ENCODE peak calls at places on chromosome 19, in four cellular contexts. One of them, this sample, is unnamed. For H3K4me1, the result is how much of the 10 kb centered on the place peaks cover.

GRCh38 chr19:15923702-15924101 is 10.6 kb downstream of the CYP4F11 start:
- DNase-seq in pancreas: no peak
- DNase-seq in GM23338: no peak
- DNase-seq in left ventricle myocardium inferior: no peak
- DNase-seq in this sample: no peak

GRCh38 chr19:41933693-41934426 is 5.6 kb upstream of the ERFL start:
- DNase-seq in pancreas: no peak
- DNase-seq in GM23338: no peak
- DNase-seq in left ventricle myocardium inferior: no peak
- DNase-seq in this sample: no peak

GRCh38 chr19:44891016-44891882 is at the start of gene TOMM40:
- DNase-seq in pancreas: peak
- DNase-seq in GM23338: peak
- DNase-seq in left ventricle myocardium inferior: peak
- DNase-seq in this sample: no peak

GRCh38 chr19:37078717-37079032 is 442 bp downstream of the ZNF420 start:
- DNase-seq in pancreas: no peak
- DNase-seq in GM23338: no peak
- DNase-seq in left ventricle myocardium inferior: no peak
- DNase-seq in this sample: no peak

GRCh38 chr19:16370671-16371391 is 46.2 kb downstream of the KLF2 start:
- DNase-seq in pancreas: no peak
- DNase-seq in GM23338: no peak
- DNase-seq in left ventricle myocardium inferior: peak
- DNase-seq in this sample: peak

GRCh38 chr19:4847190-4847973 is 15.9 kb upstream of the TICAM1 start:
- DNase-seq in pancreas: no peak
- DNase-seq in GM23338: no peak
- DNase-seq in left ventricle myocardium inferior: no peak
- DNase-seq in this sample: no peak

GRCh38 chr19:40530091-40530901 is 46.4 kb upstream of the SHKBP1 start:
- DNase-seq in pancreas: peak
- DNase-seq in GM23338: peak
- DNase-seq in left ventricle myocardium inferior: no peak
- DNase-seq in this sample: no peak

GRCh38 chr19:29320076-29320475 is 107.1 kb upstream of the UQCRFS1 start:
- DNase-seq in pancreas: no peak
- DNase-seq in GM23338: no peak
- DNase-seq in left ventricle myocardium inferior: no peak
- DNase-seq in this sample: no peak

GRCh38 chr19:43704002-43704705 is 11.7 kb upstream of the IRGC start:
- DNase-seq in pancreas: no peak
- DNase-seq in GM23338: no peak
- DNase-seq in left ventricle myocardium inferior: no peak
- DNase-seq in this sample: no peak

GRCh38 chr19:17220207-17220758 is 5.1 kb downstream of the USE1 start:
- DNase-seq in pancreas: no peak
- DNase-seq in GM23338: no peak
- DNase-seq in left ventricle myocardium inferior: no peak
- DNase-seq in this sample: no peak

GRCh38 chr19:1259206-1259872 is 9.8 kb upstream of the CIRBP start:
- DNase-seq in pancreas: no peak
- DNase-seq in GM23338: peak
- DNase-seq in left ventricle myocardium inferior: peak
- DNase-seq in this sample: peak

GRCh38 chr19:51023946-51024345 is 2.5 kb downstream of the KLK11 start:
- DNase-seq in pancreas: peak
- DNase-seq in GM23338: no peak
- DNase-seq in left ventricle myocardium inferior: no peak
- DNase-seq in this sample: no peak

GRCh38 chr19:43609872-43610271 is 2.0 kb upstream of the SRRM5 start:
- DNase-seq in pancreas: peak
- DNase-seq in GM23338: no peak
- DNase-seq in left ventricle myocardium inferior: no peak
- DNase-seq in this sample: no peak

GRCh38 chr19:54168174-54168917 is 4.6 kb downstream of the TMC4 start:
- DNase-seq in pancreas: peak
- DNase-seq in GM23338: peak
- DNase-seq in left ventricle myocardium inferior: peak
- DNase-seq in this sample: peak

GRCh38 chr19:3380829-3381228 is 14.4 kb downstream of the NFIC start:
- DNase-seq in pancreas: no peak
- DNase-seq in GM23338: no peak
- DNase-seq in left ventricle myocardium inferior: no peak
- DNase-seq in this sample: no peak
- H3K27ac ChIP-seq in pancreas: no peak
- H3K27ac ChIP-seq in GM23338: no peak
- H3K27ac ChIP-seq in left ventricle myocardium inferior: peak
- H3K27ac ChIP-seq in this sample: no peak

GRCh38 chr19:38290631-38291147 is 13.4 kb upstream of the C19orf33 start:
- DNase-seq in pancreas: peak
- DNase-seq in GM23338: no peak
- DNase-seq in left ventricle myocardium inferior: no peak
- DNase-seq in this sample: peak

GRCh38 chr19:38287604-38288003 is 16.4 kb upstream of the C19orf33 start:
- DNase-seq in pancreas: no peak
- DNase-seq in GM23338: no peak
- DNase-seq in left ventricle myocardium inferior: no peak
- DNase-seq in this sample: no peak

GRCh38 chr19:38288127-38288855 is 15.8 kb upstream of the C19orf33 start:
- DNase-seq in pancreas: no peak
- DNase-seq in GM23338: no peak
- DNase-seq in left ventricle myocardium inferior: no peak
- DNase-seq in this sample: no peak

GRCh38 chr19:38291855-38292254 is 12.2 kb upstream of the C19orf33 start:
- DNase-seq in pancreas: no peak
- DNase-seq in GM23338: no peak
- DNase-seq in left ventricle myocardium inferior: no peak
- DNase-seq in this sample: no peak

DNA sequence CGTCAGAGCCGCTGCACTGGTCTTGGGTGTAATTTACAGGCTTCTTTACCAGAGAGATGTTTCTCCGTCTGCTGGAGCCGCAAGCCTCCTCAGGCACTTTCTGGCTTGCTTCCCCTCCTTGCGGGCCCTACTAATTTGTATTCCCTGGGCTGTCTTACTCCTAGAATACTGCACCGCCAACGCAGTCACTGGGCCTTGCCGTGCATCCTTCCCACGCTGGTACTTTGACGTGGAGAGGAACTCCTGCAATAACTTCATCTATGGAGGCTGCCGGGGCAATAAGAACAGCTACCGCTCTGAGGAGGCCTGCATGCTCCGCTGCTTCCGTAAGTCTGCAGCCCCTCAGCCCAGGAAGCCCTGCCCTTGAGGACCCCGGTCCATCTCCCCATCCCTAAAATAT is 14.1 kb upstream of the C19orf33 start:
- DNase-seq in pancreas: no peak
- DNase-seq in GM23338: no peak
- DNase-seq in left ventricle myocardium inferior: no peak
- DNase-seq in this sample: no peak
- H3K4me1 ChIP-seq in pancreas: under half
- H3K4me1 ChIP-seq in GM23338: under half
- H3K4me1 ChIP-seq in left ventricle myocardium inferior: under half
- H3K4me1 ChIP-seq in this sample: under half

GRCh38 chr19:55258828-55259539 is at the start of gene PPP6R1:
- DNase-seq in pancreas: peak
- DNase-seq in GM23338: peak
- DNase-seq in left ventricle myocardium inferior: peak
- DNase-seq in this sample: peak
- TF ChIP-seq CTCF in pancreas: no peak
- TF ChIP-seq CTCF in GM23338: no peak
- TF ChIP-seq CTCF in left ventricle myocardium inferior: no peak
- TF ChIP-seq CTCF in this sample: no peak

GRCh38 chr19:48631254-48631653 is 5.9 kb downstream of the DBP start:
- DNase-seq in pancreas: no peak
- DNase-seq in GM23338: no peak
- DNase-seq in left ventricle myocardium inferior: no peak
- DNase-seq in this sample: no peak
- H3K27ac ChIP-seq in pancreas: no peak
- H3K27ac ChIP-seq in GM23338: peak
- H3K27ac ChIP-seq in left ventricle myocardium inferior: peak
- H3K27ac ChIP-seq in this sample: peak

GRCh38 chr19:33394006-33394722 is 20.7 kb downstream of the CEBPG start:
- DNase-seq in pancreas: peak
- DNase-seq in GM23338: no peak
- DNase-seq in left ventricle myocardium inferior: peak
- DNase-seq in this sample: peak

GRCh38 chr19:33394723-33395560 is 21.4 kb downstream of the CEBPG start:
- DNase-seq in pancreas: peak
- DNase-seq in GM23338: no peak
- DNase-seq in left ventricle myocardium inferior: peak
- DNase-seq in this sample: no peak

GRCh38 chr19:33392341-33393285 is 19.1 kb downstream of the CEBPG start:
- DNase-seq in pancreas: peak
- DNase-seq in GM23338: no peak
- DNase-seq in left ventricle myocardium inferior: peak
- DNase-seq in this sample: peak

GRCh38 chr19:33391631-33392249 is 18.2 kb downstream of the CEBPG start:
- DNase-seq in pancreas: peak
- DNase-seq in GM23338: no peak
- DNase-seq in left ventricle myocardium inferior: no peak
- DNase-seq in this sample: no peak

DNA sequence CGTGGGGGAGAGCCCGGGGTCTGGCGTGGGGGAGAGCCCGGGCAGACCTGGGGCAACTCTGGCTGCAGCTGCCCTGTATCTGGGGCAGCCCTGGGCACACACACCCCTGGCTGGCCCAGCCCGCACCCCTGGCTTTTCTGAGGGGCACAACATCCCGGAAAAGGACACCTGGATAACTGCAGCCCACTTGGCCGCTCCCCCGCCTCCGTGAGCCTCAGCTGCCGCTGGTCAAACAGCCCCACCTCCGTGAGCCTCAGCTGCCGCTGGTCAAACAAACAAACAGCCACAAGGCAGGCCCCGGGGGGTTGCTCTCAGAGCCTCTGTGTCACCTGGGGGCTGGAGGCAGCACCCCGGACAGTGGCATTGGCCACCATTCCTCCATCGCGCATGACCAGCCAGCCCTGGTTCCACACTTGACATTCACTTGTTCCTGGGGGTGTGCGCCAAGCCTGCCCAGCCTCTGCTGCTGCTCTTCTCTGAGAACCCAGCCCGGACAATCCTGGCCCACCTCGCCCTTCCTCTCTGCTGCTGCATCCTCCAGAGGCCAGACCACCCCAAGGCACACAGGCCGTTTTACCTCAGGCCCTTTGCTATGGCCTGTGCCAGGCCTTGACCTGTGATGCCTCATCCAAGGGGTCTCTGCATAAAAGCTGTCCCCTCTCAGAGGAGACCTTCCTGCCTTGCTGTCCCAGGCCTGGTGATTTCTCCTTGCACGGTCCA is 19.9 kb downstream of the CEBPG start:
- DNase-seq in pancreas: peak
- DNase-seq in GM23338: no peak
- DNase-seq in left ventricle myocardium inferior: peak
- DNase-seq in this sample: no peak
- H3K4me1 ChIP-seq in pancreas: under half
- H3K4me1 ChIP-seq in GM23338: under half
- H3K4me1 ChIP-seq in left ventricle myocardium inferior: half or more
- H3K4me1 ChIP-seq in this sample: half or more

GRCh38 chr19:7494416-7495098 is 5.7 kb upstream of the PEX11G start:
- DNase-seq in pancreas: peak
- DNase-seq in GM23338: no peak
- DNase-seq in left ventricle myocardium inferior: peak
- DNase-seq in this sample: no peak
- TF ChIP-seq CTCF in pancreas: no peak
- TF ChIP-seq CTCF in GM23338: no peak
- TF ChIP-seq CTCF in left ventricle myocardium inferior: peak
- TF ChIP-seq CTCF in this sample: peak

GRCh38 chr19:13102666-13103584 is at the start of gene LYL1:
- DNase-seq in pancreas: peak
- DNase-seq in GM23338: peak
- DNase-seq in left ventricle myocardium inferior: peak
- DNase-seq in this sample: peak

GRCh38 chr19:13103585-13103923 is 896 bp upstream of the LYL1 start:
- DNase-seq in pancreas: no peak
- DNase-seq in GM23338: no peak
- DNase-seq in left ventricle myocardium inferior: no peak
- DNase-seq in this sample: no peak

GRCh38 chr19:13102416-13102665 is 317 bp downstream of the LYL1 start:
- DNase-seq in pancreas: no peak
- DNase-seq in GM23338: no peak
- DNase-seq in left ventricle myocardium inferior: no peak
- DNase-seq in this sample: no peak

GRCh38 chr19:13103961-13104847 is 1.5 kb upstream of the LYL1 start:
- DNase-seq in pancreas: peak
- DNase-seq in GM23338: peak
- DNase-seq in left ventricle myocardium inferior: peak
- DNase-seq in this sample: peak

GRCh38 chr19:13104848-13105646 is 2.4 kb upstream of the LYL1 start:
- DNase-seq in pancreas: peak
- DNase-seq in GM23338: no peak
- DNase-seq in left ventricle myocardium inferior: no peak
- DNase-seq in this sample: no peak
- H3K27ac ChIP-seq in pancreas: peak
- H3K27ac ChIP-seq in GM23338: no peak
- H3K27ac ChIP-seq in left ventricle myocardium inferior: peak
- H3K27ac ChIP-seq in this sample: peak

GRCh38 chr19:47124937-47125668 is 5.5 kb upstream of the SAE1 start:
- DNase-seq in pancreas: no peak
- DNase-seq in GM23338: peak
- DNase-seq in left ventricle myocardium inferior: no peak
- DNase-seq in this sample: no peak

GRCh38 chr19:47125669-47125938 is 5.0 kb upstream of the SAE1 start:
- DNase-seq in pancreas: no peak
- DNase-seq in GM23338: no peak
- DNase-seq in left ventricle myocardium inferior: no peak
- DNase-seq in this sample: no peak

GRCh38 chr19:47123406-47123805 is 7.2 kb upstream of the SAE1 start:
- DNase-seq in pancreas: no peak
- DNase-seq in GM23338: no peak
- DNase-seq in left ventricle myocardium inferior: no peak
- DNase-seq in this sample: no peak

GRCh38 chr19:47122359-47123335 is 8.0 kb upstream of the SAE1 start:
- DNase-seq in pancreas: no peak
- DNase-seq in GM23338: no peak
- DNase-seq in left ventricle myocardium inferior: no peak
- DNase-seq in this sample: no peak

GRCh38 chr19:47120461-47120860 is 6.9 kb upstream of the ZC3H4 start:
- DNase-seq in pancreas: no peak
- DNase-seq in GM23338: no peak
- DNase-seq in left ventricle myocardium inferior: no peak
- DNase-seq in this sample: no peak
- H3K4me1 ChIP-seq in pancreas: under half
- H3K4me1 ChIP-seq in GM23338: under half
- H3K4me1 ChIP-seq in left ventricle myocardium inferior: under half
- H3K4me1 ChIP-seq in this sample: under half

DNA sequence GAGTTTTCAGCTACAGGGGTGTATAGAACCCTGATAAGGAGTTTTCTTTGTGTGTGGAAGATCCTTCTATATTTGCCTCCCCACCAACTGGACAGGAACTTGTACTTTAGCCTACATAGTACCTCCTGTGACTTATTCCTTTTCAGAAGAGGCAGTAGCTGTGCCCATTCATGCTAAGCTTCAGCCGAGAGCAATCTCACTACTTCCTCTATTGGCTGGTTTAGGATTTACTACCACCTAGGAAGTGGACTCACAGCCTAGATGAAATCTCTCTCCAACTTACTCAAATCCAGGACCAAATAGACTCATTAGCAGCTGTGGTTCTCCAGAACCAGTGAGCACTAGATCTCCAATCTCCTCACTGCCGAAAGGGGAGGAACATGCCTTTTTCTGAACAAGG is 2.3 kb upstream of the REX1BD start:
- DNase-seq in pancreas: no peak
- DNase-seq in GM23338: no peak
- DNase-seq in left ventricle myocardium inferior: no peak
- DNase-seq in this sample: no peak
- TF ChIP-seq CTCF in pancreas: no peak
- TF ChIP-seq CTCF in GM23338: no peak
- TF ChIP-seq CTCF in left ventricle myocardium inferior: no peak
- TF ChIP-seq CTCF in this sample: no peak